ENCODE peak calls at places on chromosomes 2 and 18, in five cellular contexts. One of them, this sample, is unnamed.

GRCh38 chr2:69020496-69020895 is 7.5 kb downstream of the ANTXR1 start:
- DNase-seq in adrenal gland: no peak
- DNase-seq in H9: no peak
- DNase-seq in AG10803: no peak
- DNase-seq in A673: peak; percentile 64
- DNase-seq in this sample: no peak

GRCh38 chr18:10477121-10477862 is 22.9 kb downstream of the APCDD1 start:
- DNase-seq in adrenal gland: no peak
- DNase-seq in H9: peak; percentile 48
- DNase-seq in AG10803: no peak
- DNase-seq in A673: peak; percentile 97
- DNase-seq in this sample: no peak

GRCh38 chr2:64862001-64862397 is 127.2 kb upstream of the SLC1A4 start:
- DNase-seq in adrenal gland: no peak
- DNase-seq in H9: no peak
- DNase-seq in AG10803: no peak
- DNase-seq in A673: no peak
- DNase-seq in this sample: no peak

GRCh38 chr18:29096380-29096779 is 919.5 kb upstream of the CDH2 start:
- DNase-seq in adrenal gland: no peak
- DNase-seq in H9: no peak
- DNase-seq in AG10803: no peak
- DNase-seq in A673: no peak
- DNase-seq in this sample: no peak

GRCh38 chr18:54726143-54726542 is 102.1 kb upstream of the RAB27B start:
- DNase-seq in adrenal gland: no peak
- DNase-seq in H9: no peak
- DNase-seq in AG10803: no peak
- DNase-seq in A673: no peak
- DNase-seq in this sample: no peak

GRCh38 chr2:42905341-42906114 is 113.1 kb upstream of the HAAO start:
- DNase-seq in adrenal gland: no peak
- DNase-seq in H9: no peak
- DNase-seq in AG10803: peak; percentile 71
- DNase-seq in A673: peak; percentile 79
- DNase-seq in this sample: no peak

GRCh38 chr2:232348936-232349335 is 29.6 kb upstream of the ALPP start:
- DNase-seq in adrenal gland: no peak
- DNase-seq in H9: no peak
- DNase-seq in AG10803: no peak
- DNase-seq in A673: no peak
- DNase-seq in this sample: no peak

GRCh38 chr2:63790913-63791312 is 50.8 kb upstream of the UGP2 start:
- DNase-seq in adrenal gland: no peak
- DNase-seq in H9: no peak
- DNase-seq in AG10803: peak; percentile 84
- DNase-seq in A673: peak; percentile 11
- DNase-seq in this sample: peak; percentile 89

GRCh38 chr2:76464310-76464709 is 753.6 kb upstream of the GCFC2 start:
- DNase-seq in adrenal gland: no peak
- DNase-seq in H9: no peak
- DNase-seq in AG10803: no peak
- DNase-seq in A673: no peak
- DNase-seq in this sample: no peak

GRCh38 chr2:62452701-62453449 is 53.1 kb downstream of the TMEM17 start:
- DNase-seq in adrenal gland: no peak
- DNase-seq in H9: no peak
- DNase-seq in AG10803: no peak
- DNase-seq in A673: no peak
- DNase-seq in this sample: no peak

GRCh38 chr2:95381212-95382127 is 21.0 kb upstream of the FAHD2A start:
- DNase-seq in adrenal gland: no peak
- DNase-seq in H9: peak; percentile 18
- DNase-seq in AG10803: no peak
- DNase-seq in A673: no peak
- DNase-seq in this sample: no peak

GRCh38 chr2:112821682-112822081 is 14.9 kb downstream of the IL1B start:
- DNase-seq in adrenal gland: no peak
- DNase-seq in H9: no peak
- DNase-seq in AG10803: no peak
- DNase-seq in A673: no peak
- DNase-seq in this sample: no peak

GRCh38 chr2:152421521-152422367 is 86.8 kb downstream of the FMNL2 start:
- DNase-seq in adrenal gland: peak; percentile 68
- DNase-seq in H9: no peak
- DNase-seq in AG10803: peak; percentile 93
- DNase-seq in A673: peak; percentile 98
- DNase-seq in this sample: peak; percentile 97

GRCh38 chr2:43105586-43106562 is 120.5 kb downstream of the ZFP36L2 start:
- DNase-seq in adrenal gland: no peak
- DNase-seq in H9: no peak
- DNase-seq in AG10803: peak; percentile 68
- DNase-seq in A673: no peak
- DNase-seq in this sample: peak; percentile 56

GRCh38 chr2:126678278-126679073 is 22.5 kb downstream of the GYPC start:
- DNase-seq in adrenal gland: no peak
- DNase-seq in H9: no peak
- DNase-seq in AG10803: no peak
- DNase-seq in A673: no peak
- DNase-seq in this sample: no peak

GRCh38 chr2:218047532-218048230 is 21.4 kb upstream of the RUFY4 start:
- DNase-seq in adrenal gland: no peak
- DNase-seq in H9: no peak
- DNase-seq in AG10803: no peak
- DNase-seq in A673: no peak
- DNase-seq in this sample: no peak
- TF ChIP-seq CTCF in adrenal gland: no peak
- TF ChIP-seq CTCF in H9: no peak
- TF ChIP-seq CTCF in AG10803: no peak
- TF ChIP-seq CTCF in A673: no peak
- TF ChIP-seq CTCF in this sample: no peak

GRCh38 chr18:35127201-35127600 is 86.0 kb downstream of the MAPRE2 start:
- DNase-seq in adrenal gland: no peak
- DNase-seq in H9: peak; percentile 67
- DNase-seq in AG10803: no peak
- DNase-seq in A673: peak; percentile 5
- DNase-seq in this sample: no peak
- TF ChIP-seq CTCF in adrenal gland: no peak
- TF ChIP-seq CTCF in H9: peak; percentile 64
- TF ChIP-seq CTCF in AG10803: peak; percentile 31
- TF ChIP-seq CTCF in A673: peak; percentile 9
- TF ChIP-seq CTCF in this sample: peak; percentile 10

DNA sequence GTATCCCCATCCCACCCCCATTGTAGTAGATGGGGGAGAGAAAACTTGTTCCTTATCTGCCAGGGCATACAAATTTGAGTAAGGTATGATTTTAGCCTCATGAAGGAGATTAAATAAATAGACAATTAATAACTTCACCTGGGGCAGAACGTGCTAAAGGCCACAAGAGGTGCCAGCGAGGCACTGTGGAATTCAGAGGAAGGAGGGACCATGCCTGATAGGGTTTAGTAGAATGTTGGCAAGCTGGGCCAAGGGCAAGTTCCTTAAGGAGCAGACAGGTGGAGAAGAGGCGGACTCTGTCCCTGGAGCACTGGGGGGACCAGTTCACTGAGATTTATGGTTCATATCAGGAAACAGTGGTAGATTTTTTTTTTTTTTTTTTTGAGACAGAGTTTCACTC is 22.5 kb downstream of the STAMBP start:
- DNase-seq in adrenal gland: no peak
- DNase-seq in H9: no peak
- DNase-seq in AG10803: no peak
- DNase-seq in A673: peak; percentile 26
- DNase-seq in this sample: peak; percentile 37
- TF ChIP-seq CTCF in adrenal gland: no peak
- TF ChIP-seq CTCF in H9: peak; percentile 62
- TF ChIP-seq CTCF in AG10803: peak; percentile 7
- TF ChIP-seq CTCF in A673: peak; percentile 44
- TF ChIP-seq CTCF in this sample: no peak

GRCh38 chr2:28838971-28839370 is 28.3 kb downstream of the SPDYA start:
- DNase-seq in adrenal gland: no peak
- DNase-seq in H9: no peak
- DNase-seq in AG10803: no peak
- DNase-seq in A673: no peak
- DNase-seq in this sample: no peak
- TF ChIP-seq CTCF in adrenal gland: no peak
- TF ChIP-seq CTCF in H9: no peak
- TF ChIP-seq CTCF in AG10803: no peak
- TF ChIP-seq CTCF in A673: no peak
- TF ChIP-seq CTCF in this sample: no peak

GRCh38 chr2:105127288-105127915 is 89.5 kb downstream of the MRPS9 start:
- DNase-seq in adrenal gland: no peak
- DNase-seq in H9: no peak
- DNase-seq in AG10803: no peak
- DNase-seq in A673: no peak
- DNase-seq in this sample: no peak

GRCh38 chr2:105125920-105126319 is 88.1 kb downstream of the MRPS9 start:
- DNase-seq in adrenal gland: no peak
- DNase-seq in H9: peak; percentile 67
- DNase-seq in AG10803: no peak
- DNase-seq in A673: no peak
- DNase-seq in this sample: no peak

GRCh38 chr2:105126353-105126752 is 88.5 kb downstream of the MRPS9 start:
- DNase-seq in adrenal gland: no peak
- DNase-seq in H9: no peak
- DNase-seq in AG10803: no peak
- DNase-seq in A673: no peak
- DNase-seq in this sample: no peak

GRCh38 chr2:105121417-105121816 is 83.5 kb downstream of the MRPS9 start:
- DNase-seq in adrenal gland: no peak
- DNase-seq in H9: no peak
- DNase-seq in AG10803: no peak
- DNase-seq in A673: no peak
- DNase-seq in this sample: no peak

GRCh38 chr2:105125428-105125827 is 87.6 kb downstream of the MRPS9 start:
- DNase-seq in adrenal gland: no peak
- DNase-seq in H9: peak; percentile 81
- DNase-seq in AG10803: no peak
- DNase-seq in A673: peak; percentile 40
- DNase-seq in this sample: no peak
- TF ChIP-seq CTCF in adrenal gland: no peak
- TF ChIP-seq CTCF in H9: peak; percentile 60
- TF ChIP-seq CTCF in AG10803: no peak
- TF ChIP-seq CTCF in A673: peak; percentile 48
- TF ChIP-seq CTCF in this sample: no peak

DNA sequence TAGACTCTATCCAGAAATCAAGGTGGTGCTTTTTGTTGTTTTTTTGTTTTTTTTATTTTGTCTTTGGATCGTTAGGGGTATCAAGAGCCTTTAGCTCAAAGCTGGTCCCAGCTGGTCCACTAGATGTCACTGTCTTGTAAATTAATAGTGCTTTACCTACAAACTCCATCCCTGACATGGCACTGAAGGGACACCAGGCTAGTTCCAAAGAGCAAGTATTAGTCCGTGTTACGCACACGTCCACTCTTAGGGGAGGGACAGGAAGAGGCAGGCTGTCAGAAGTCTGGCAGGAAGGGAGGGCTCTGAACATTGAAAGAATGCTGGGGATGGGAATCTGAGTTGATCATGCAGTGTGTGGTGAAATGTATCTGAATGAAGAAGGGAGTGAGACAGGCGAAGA is 85.9 kb upstream of the CCBE1 start:
- DNase-seq in adrenal gland: peak; percentile 33
- DNase-seq in H9: peak; percentile 56
- DNase-seq in AG10803: peak; percentile 85
- DNase-seq in A673: peak; percentile 55
- DNase-seq in this sample: peak; percentile 90
- TF ChIP-seq CTCF in adrenal gland: peak; percentile 56
- TF ChIP-seq CTCF in H9: peak; percentile 74
- TF ChIP-seq CTCF in AG10803: peak; percentile 71
- TF ChIP-seq CTCF in A673: peak; percentile 72
- TF ChIP-seq CTCF in this sample: peak; percentile 65

DNA sequence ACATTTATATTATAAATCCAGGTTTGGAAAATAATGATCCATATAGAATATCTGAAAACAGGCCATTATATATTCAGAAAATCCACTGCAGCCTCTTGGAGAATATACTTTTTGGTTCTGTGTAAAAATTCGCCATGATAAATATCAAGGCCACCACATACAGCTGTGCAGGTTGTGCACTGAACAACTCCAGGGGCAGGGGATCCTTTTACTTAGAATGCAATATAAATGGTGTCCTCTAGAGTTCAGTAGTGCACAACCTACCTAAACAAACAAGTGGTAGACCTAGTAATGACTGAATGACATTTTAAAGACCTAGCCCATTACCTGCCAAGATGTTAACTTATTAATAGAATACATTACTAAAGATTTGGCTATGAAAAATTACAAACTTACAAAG is 22.4 kb downstream of the MOGAT1 start:
- DNase-seq in adrenal gland: no peak
- DNase-seq in H9: no peak
- DNase-seq in AG10803: no peak
- DNase-seq in A673: peak; percentile 44
- DNase-seq in this sample: peak; percentile 39
- TF ChIP-seq CTCF in adrenal gland: no peak
- TF ChIP-seq CTCF in H9: peak; percentile 53
- TF ChIP-seq CTCF in AG10803: peak; percentile 17
- TF ChIP-seq CTCF in A673: peak; percentile 44
- TF ChIP-seq CTCF in this sample: no peak

GRCh38 chr18:46581648-46582047 is 75.4 kb downstream of the LOXHD1 start:
- DNase-seq in adrenal gland: no peak
- DNase-seq in H9: no peak
- DNase-seq in AG10803: no peak
- DNase-seq in A673: no peak
- DNase-seq in this sample: no peak

GRCh38 chr18:46587568-46587967 is 69.5 kb downstream of the LOXHD1 start:
- DNase-seq in adrenal gland: no peak
- DNase-seq in H9: no peak
- DNase-seq in AG10803: no peak
- DNase-seq in A673: no peak
- DNase-seq in this sample: no peak

GRCh38 chr18:46578987-46579386 is 78.0 kb downstream of the LOXHD1 start:
- DNase-seq in adrenal gland: no peak
- DNase-seq in H9: no peak
- DNase-seq in AG10803: no peak
- DNase-seq in A673: no peak
- DNase-seq in this sample: no peak

GRCh38 chr18:46588971-46589660 is 67.9 kb downstream of the LOXHD1 start:
- DNase-seq in adrenal gland: no peak
- DNase-seq in H9: no peak
- DNase-seq in AG10803: no peak
- DNase-seq in A673: no peak
- DNase-seq in this sample: no peak

GRCh38 chr18:46583711-46584110 is 73.3 kb downstream of the LOXHD1 start:
- DNase-seq in adrenal gland: no peak
- DNase-seq in H9: no peak
- DNase-seq in AG10803: no peak
- DNase-seq in A673: no peak
- DNase-seq in this sample: no peak
- TF ChIP-seq CTCF in adrenal gland: no peak
- TF ChIP-seq CTCF in H9: no peak
- TF ChIP-seq CTCF in AG10803: no peak
- TF ChIP-seq CTCF in A673: no peak
- TF ChIP-seq CTCF in this sample: no peak

GRCh38 chr2:10879624-10880585 is 31.8 kb upstream of the KCNF1 start:
- DNase-seq in adrenal gland: no peak
- DNase-seq in H9: no peak
- DNase-seq in AG10803: no peak
- DNase-seq in A673: peak; percentile 28
- DNase-seq in this sample: no peak
- TF ChIP-seq CTCF in adrenal gland: no peak
- TF ChIP-seq CTCF in H9: peak; percentile 47
- TF ChIP-seq CTCF in AG10803: no peak
- TF ChIP-seq CTCF in A673: no peak
- TF ChIP-seq CTCF in this sample: no peak

This sample was measured in foreskin fibroblast.